ENCODE peak calls at places on chromosomes 16 and 17, in nine cellular contexts. M, W, X, C, J, S, H, K and I are unnamed samples.

GRCh38 chr16:86565644-86566511 is 751 bp upstream of the FOXC2 start:
- DNase-seq in M (peak; percentile 76), W (no peak), X (peak; percentile 62), C (no peak), J (no peak), S (no peak), H (no peak), K (no peak), I (peak; percentile 15)

GRCh38 chr17:4543557-4544026 is 11.6 kb downstream of the MYBBP1A start:
- DNase-seq in M (no peak), W (no peak), X (no peak), C (no peak), J (no peak), S (no peak), H (no peak), K (no peak), I (peak; percentile 12)

GRCh38 chr17:17044846-17045561 is 2.7 kb downstream of the MPRIP start:
- DNase-seq in M (no peak), W (peak; percentile 76), X (peak; percentile 70), C (no peak), J (peak; percentile 79), S (peak; percentile 71), H (no peak), K (no peak), I (peak; percentile 51)

GRCh38 chr16:26963109-26963508 is 103.6 kb upstream of the C16orf82 start:
- DNase-seq in M (peak; percentile 68), W (peak; percentile 19), X (peak; percentile 9), C (no peak), J (peak; percentile 36), S (peak; percentile 12), H (no peak), K (peak; percentile 13), I (no peak)

GRCh38 chr16:4200781-4201137 is 41.1 kb downstream of the SRL start:
- DNase-seq in M (no peak), W (no peak), X (peak; percentile 65), C (no peak), J (peak; percentile 51), S (no peak), H (no peak), K (no peak), I (no peak)

GRCh38 chr16:81189100-81189664 is 49.3 kb upstream of the BCO1 start:
- DNase-seq in M (no peak), W (no peak), X (peak; percentile 45), C (no peak), J (peak; percentile 48), S (no peak), H (no peak), K (no peak), I (no peak)

GRCh38 chr17:80811181-80812105 is 180.2 kb upstream of the CHMP6 start:
- DNase-seq in M (no peak), W (no peak), X (no peak), C (no peak), J (no peak), S (no peak), H (no peak), K (no peak), I (no peak)

GRCh38 chr16:10776280-10776679 is 32.6 kb downstream of the NUBP1 start:
- DNase-seq in M (no peak), W (no peak), X (no peak), C (peak; percentile 63), J (no peak), S (no peak), H (peak; percentile 46), K (no peak), I (no peak)

GRCh38 chr16:54402270-54402669 is 115.7 kb upstream of the IRX3 start:
- DNase-seq in M (no peak), W (no peak), X (no peak), C (no peak), J (no peak), S (no peak), H (no peak), K (no peak), I (no peak)

GRCh38 chr17:78825696-78826095 is 14.9 kb downstream of the USP36 start:
- DNase-seq in M (no peak), W (no peak), X (no peak), C (no peak), J (no peak), S (no peak), H (no peak), K (no peak), I (no peak)

GRCh38 chr17:7023576-7024401 is 939 bp downstream of the BCL6B start:
- DNase-seq in M (peak; percentile 93), W (peak; percentile 89), X (peak; percentile 95), C (peak; percentile 98), J (peak; percentile 70), S (peak; percentile 97), H (peak; percentile 94), K (peak; percentile 83), I (peak; percentile 98)

GRCh38 chr16:7304257-7304656 is 28.4 kb upstream of the RBFOX1 start:
- DNase-seq in M (peak; percentile 31), W (peak; percentile 21), X (no peak), C (no peak), J (no peak), S (no peak), H (no peak), K (no peak), I (no peak)

DNA sequence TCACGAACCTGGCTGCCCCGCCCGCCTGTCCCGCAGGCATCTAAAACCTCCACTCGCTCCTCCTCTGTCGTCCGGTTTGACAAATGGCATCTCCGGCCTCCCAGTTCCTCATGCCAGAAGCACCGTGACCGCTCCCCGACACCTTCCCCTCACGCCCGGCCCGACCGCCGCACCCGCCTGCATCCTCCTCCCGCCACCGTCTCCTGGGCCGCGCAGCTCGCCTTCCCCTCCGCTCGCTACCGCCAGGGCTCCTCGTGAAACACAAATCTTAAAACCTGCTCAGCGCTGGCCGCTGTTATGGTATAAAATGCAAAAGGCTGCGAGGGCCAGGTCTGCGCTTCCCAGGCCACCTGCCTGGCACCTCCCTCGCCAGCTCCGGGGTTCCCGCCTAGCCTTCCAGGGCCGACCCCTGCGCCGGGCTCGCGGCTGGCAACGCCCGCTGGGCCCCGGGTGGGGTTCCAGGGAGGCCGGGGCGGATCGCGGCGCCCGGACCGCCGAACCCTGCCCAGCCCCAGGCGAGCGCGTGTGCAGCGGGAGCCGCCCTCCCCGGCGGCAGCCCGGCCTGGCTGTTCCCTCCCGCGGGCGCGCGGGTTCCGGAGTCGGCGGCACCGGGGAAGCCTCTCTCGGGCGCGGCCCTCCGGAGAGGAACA is 488 bp downstream of the SPSB3 start:
- DNase-seq in M (peak; percentile 53), W (peak; percentile 61), X (peak; percentile 28), C (no peak), J (peak; percentile 6), S (no peak), H (peak; percentile 42), K (no peak), I (peak; percentile 36)
- TF ChIP-seq CTCF in M (peak; percentile 18), W (no peak), X (peak; percentile 20), C (no peak), J (peak; percentile 5), S (no peak), H (peak; percentile 41), K (peak; percentile 43), I (peak; percentile 34)

GRCh38 chr16:3131755-3132377 is 3.0 kb upstream of the ZNF213 start:
- DNase-seq in M (peak; percentile 78), W (peak; percentile 82), X (peak; percentile 41), C (no peak), J (peak; percentile 35), S (peak; percentile 70), H (peak; percentile 37), K (peak; percentile 51), I (peak; percentile 74)
- TF ChIP-seq CTCF in M (peak; percentile 66), W (peak; percentile 66), X (peak; percentile 57), C (peak; percentile 69), J (peak; percentile 52), S (peak; percentile 39), H (peak; percentile 63), K (peak; percentile 64), I (peak; percentile 38)

GRCh38 chr17:50581316-50581715 is 20.8 kb downstream of the CACNA1G start:
- DNase-seq in M (no peak), W (no peak), X (no peak), C (no peak), J (no peak), S (no peak), H (no peak), K (no peak), I (no peak)
- TF ChIP-seq CTCF in M (no peak), W (no peak), X (no peak), C (no peak), J (no peak), S (no peak), H (no peak), K (no peak), I (no peak)

GRCh38 chr16:85460983-85461813 is 151.9 kb upstream of the GSE1 start:
- DNase-seq in M (peak; percentile 53), W (peak; percentile 65), X (peak; percentile 70), C (no peak), J (peak; percentile 56), S (peak; percentile 43), H (no peak), K (no peak), I (no peak)
- TF ChIP-seq CTCF in M (no peak), W (no peak), X (no peak), C (no peak), J (no peak), S (no peak), H (no peak), K (no peak), I (no peak)

GRCh38 chr16:83887088-83887487 is 11.8 kb upstream of the MLYCD start:
- DNase-seq in M (peak; percentile 27), W (peak; percentile 21), X (peak; percentile 20), C (no peak), J (no peak), S (peak; percentile 53), H (no peak), K (no peak), I (no peak)
- TF ChIP-seq CTCF in M (peak; percentile 44), W (no peak), X (peak; percentile 20), C (peak; percentile 11), J (peak; percentile 29), S (peak; percentile 46), H (no peak), K (peak; percentile 36), I (no peak)

GRCh38 chr16:87965973-87966667 is 14.9 kb downstream of the BANP start:
- DNase-seq in M (no peak), W (no peak), X (peak; percentile 43), C (no peak), J (peak; percentile 49), S (no peak), H (no peak), K (no peak), I (no peak)

GRCh38 chr16:87966685-87967185 is 15.5 kb downstream of the BANP start:
- DNase-seq in M (no peak), W (no peak), X (no peak), C (no peak), J (no peak), S (no peak), H (no peak), K (no peak), I (peak; percentile 44)

GRCh38 chr16:87964049-87964448 is 12.8 kb downstream of the BANP start:
- DNase-seq in M (no peak), W (no peak), X (peak; percentile 14), C (no peak), J (no peak), S (no peak), H (no peak), K (no peak), I (no peak)

GRCh38 chr16:87963400-87963799 is 12.2 kb downstream of the BANP start:
- DNase-seq in M (no peak), W (no peak), X (peak; percentile 93), C (no peak), J (peak; percentile 93), S (no peak), H (peak; percentile 79), K (no peak), I (no peak)

GRCh38 chr16:87965417-87965816 is 14.2 kb downstream of the BANP start:
- DNase-seq in M (no peak), W (no peak), X (no peak), C (no peak), J (no peak), S (no peak), H (no peak), K (no peak), I (no peak)
- TF ChIP-seq CTCF in M (no peak), W (no peak), X (no peak), C (no peak), J (no peak), S (no peak), H (no peak), K (no peak), I (no peak)